ENCODE peak calls at places on chromosomes 4 and X, in eight cellular contexts. T, W, P, R, Y, N, X and E are unnamed samples.

GRCh38 chrX:110321670-110322069 is 3.8 kb upstream of the AMMECR1 start:
- DNase-seq in T (no peak), W (no peak), P (no peak), R (no peak), Y (no peak), N (no peak), X (no peak), E (no peak)

GRCh38 chrX:39327255-39327654 is 526.0 kb downstream of the MID1IP1 start:
- DNase-seq in T (peak; percentile 4), W (no peak), P (no peak), R (no peak), Y (no peak), N (no peak), X (no peak), E (no peak)

GRCh38 chr4:144862221-144862620 is 216.3 kb downstream of the HHIP start:
- DNase-seq in T (no peak), W (no peak), P (no peak), R (no peak), Y (no peak), N (no peak), X (no peak), E (no peak)

GRCh38 chr4:11263208-11263607 is 165.5 kb downstream of the HS3ST1 start:
- DNase-seq in T (no peak), W (no peak), P (no peak), R (no peak), Y (no peak), N (no peak), X (no peak), E (no peak)

GRCh38 chr4:4384837-4385236 is 2.1 kb upstream of the NSG1 start:
- DNase-seq in T (peak; percentile 57), W (no peak), P (no peak), R (peak; percentile 45), Y (no peak), N (no peak), X (peak; percentile 21), E (no peak)

GRCh38 chr4:103168993-103169392 is 29.1 kb downstream of the CENPE start:
- DNase-seq in T (no peak), W (no peak), P (no peak), R (no peak), Y (no peak), N (no peak), X (no peak), E (no peak)

GRCh38 chr4:53132117-53132889 is 233.6 kb downstream of the SCFD2 start:
- DNase-seq in T (no peak), W (no peak), P (no peak), R (no peak), Y (no peak), N (no peak), X (no peak), E (no peak)

GRCh38 chr4:75736862-75737261 is 12.5 kb downstream of the USO1 start:
- DNase-seq in T (no peak), W (no peak), P (no peak), R (no peak), Y (no peak), N (no peak), X (no peak), E (no peak)

GRCh38 chr4:71300964-71301363 is 37.9 kb upstream of the SLC4A4 start:
- DNase-seq in T (peak; percentile 0), W (no peak), P (no peak), R (no peak), Y (no peak), N (peak; percentile 59), X (no peak), E (peak; percentile 42)

GRCh38 chr4:121011780-121012340 is 60.5 kb downstream of the NDNF start:
- DNase-seq in T (no peak), W (no peak), P (no peak), R (no peak), Y (no peak), N (no peak), X (no peak), E (no peak)

GRCh38 chrX:99353412-99353811 is 1056.7 kb downstream of the PCDH19 start:
- DNase-seq in T (no peak), W (no peak), P (no peak), R (peak; percentile 20), Y (no peak), N (peak; percentile 10), X (no peak), E (no peak)

GRCh38 chrX:99348256-99348655 is 1061.8 kb downstream of the PCDH19 start:
- DNase-seq in T (no peak), W (no peak), P (no peak), R (no peak), Y (no peak), N (no peak), X (peak; percentile 54), E (no peak)
- H3K4me3 ChIP-seq in T (no peak overlapping the region), W (no peak overlapping the region), P (no peak overlapping the region), R (no peak overlapping the region), Y (no peak overlapping the region), N (no peak overlapping the region), X (no peak overlapping the region), E (no peak overlapping the region)

DNA sequence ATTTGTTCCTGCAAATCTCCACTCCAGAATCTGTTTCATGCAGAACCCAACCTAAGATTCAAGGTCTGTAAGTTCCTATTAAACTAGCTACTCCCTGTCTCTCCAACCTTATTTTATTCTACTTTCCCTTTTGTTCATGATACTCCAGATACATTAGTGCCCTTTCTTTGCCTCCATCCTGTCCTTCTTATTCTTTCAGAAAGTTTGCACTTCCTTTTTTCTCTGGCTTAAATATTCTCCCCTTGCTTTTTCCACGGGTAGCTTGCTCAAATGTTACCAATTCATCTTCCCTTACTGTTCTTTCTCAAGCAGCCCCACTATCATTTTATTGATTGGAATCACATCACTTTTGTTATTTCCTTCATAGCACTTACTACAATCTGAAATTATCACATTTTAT is 72.1 kb downstream of the CAMK2D start:
- DNase-seq in T (no peak), W (no peak), P (no peak), R (no peak), Y (no peak), N (no peak), X (no peak), E (no peak)
- H3K4me1 ChIP-seq in T (peaks cover 25% of the 10 kb centered on the region), W (peaks cover 8% of the 10 kb centered on the region), P (peaks cover 7% of the 10 kb centered on the region), R (peaks cover 13% of the 10 kb centered on the region), Y (peaks cover 7% of the 10 kb centered on the region), N (peaks cover 14% of the 10 kb centered on the region), X (peaks cover 4% of the 10 kb centered on the region), E (no peaks in the 10 kb centered on the region)

GRCh38 chrX:30570505-30570904 is 7.1 kb downstream of the TASL start:
- DNase-seq in T (peak; percentile 41), W (no peak), P (no peak), R (peak; percentile 49), Y (no peak), N (no peak), X (no peak), E (no peak)
- TF ChIP-seq CTCF in T (peak; percentile 63), W (peak; percentile 53), P (peak; percentile 44), R (peak; percentile 37), Y (peak; percentile 57), N (peak; percentile 36), X (peak; percentile 19), E (peak; percentile 61)

DNA sequence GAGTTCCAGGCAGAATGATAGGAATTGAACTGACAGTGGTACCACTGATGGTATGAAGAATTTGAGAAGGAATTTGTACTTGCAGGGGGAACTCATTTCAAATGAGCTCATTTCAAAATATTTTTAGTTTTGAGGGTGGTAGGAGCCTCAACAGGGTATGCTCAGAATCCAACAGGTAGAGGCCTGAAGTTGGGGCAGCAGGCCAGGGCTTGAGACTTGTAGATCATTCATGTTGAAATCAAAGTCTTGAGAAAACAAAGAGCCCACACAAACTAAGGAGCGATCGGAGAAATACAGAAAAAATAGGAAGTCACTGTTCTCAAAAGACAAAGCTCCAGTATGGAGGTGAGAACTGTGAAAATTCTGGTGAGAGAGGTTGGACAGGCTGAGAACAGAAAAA is 1.0 kb upstream of the SLC9A6 start:
- DNase-seq in T (no peak), W (no peak), P (no peak), R (no peak), Y (no peak), N (no peak), X (no peak), E (no peak)
- H3K4me3 ChIP-seq in T (no peak overlapping the region), W (peak overlapping the region; percentile 66), P (peak overlapping the region; percentile 78), R (no peak overlapping the region), Y (peak overlapping the region; percentile 88), N (no peak overlapping the region), X (peak overlapping the region; percentile 81), E (no peak overlapping the region)

GRCh38 chr4:13577660-13578059 is 33.4 kb upstream of the NKX3-2 start:
- DNase-seq in T (no peak), W (no peak), P (no peak), R (no peak), Y (no peak), N (no peak), X (no peak), E (no peak)
- H3K4me1 ChIP-seq in T (no peaks in the 10 kb centered on the region), W (no peaks in the 10 kb centered on the region), P (no peaks in the 10 kb centered on the region), R (no peaks in the 10 kb centered on the region), Y (no peaks in the 10 kb centered on the region), N (no peaks in the 10 kb centered on the region), X (no peaks in the 10 kb centered on the region), E (no peaks in the 10 kb centered on the region)

DNA sequence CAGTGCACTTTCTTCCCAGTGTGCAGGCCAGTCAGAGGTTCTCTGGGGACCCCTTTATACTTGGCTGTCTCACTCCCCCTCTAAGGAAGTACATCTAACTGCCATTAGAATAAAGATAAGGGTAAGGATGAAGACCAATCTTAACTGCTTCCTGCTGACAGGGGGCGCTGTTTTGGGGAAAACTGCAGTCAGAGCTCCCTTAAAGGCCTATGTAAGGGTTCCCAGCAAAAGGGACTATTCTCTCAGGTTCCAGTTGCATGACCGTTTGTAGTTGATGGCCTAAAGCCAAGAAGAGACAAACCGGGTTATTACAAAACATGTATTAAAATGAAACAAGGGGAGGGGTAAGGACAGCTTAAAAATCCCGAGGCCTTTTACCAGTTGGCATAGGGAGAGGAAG is 115.6 kb upstream of the SPIN4 start:
- DNase-seq in T (no peak), W (no peak), P (no peak), R (no peak), Y (no peak), N (no peak), X (no peak), E (no peak)
- TF ChIP-seq CTCF in T (no peak), W (no peak), P (no peak), R (no peak), Y (no peak), N (no peak), X (no peak), E (no peak)

DNA sequence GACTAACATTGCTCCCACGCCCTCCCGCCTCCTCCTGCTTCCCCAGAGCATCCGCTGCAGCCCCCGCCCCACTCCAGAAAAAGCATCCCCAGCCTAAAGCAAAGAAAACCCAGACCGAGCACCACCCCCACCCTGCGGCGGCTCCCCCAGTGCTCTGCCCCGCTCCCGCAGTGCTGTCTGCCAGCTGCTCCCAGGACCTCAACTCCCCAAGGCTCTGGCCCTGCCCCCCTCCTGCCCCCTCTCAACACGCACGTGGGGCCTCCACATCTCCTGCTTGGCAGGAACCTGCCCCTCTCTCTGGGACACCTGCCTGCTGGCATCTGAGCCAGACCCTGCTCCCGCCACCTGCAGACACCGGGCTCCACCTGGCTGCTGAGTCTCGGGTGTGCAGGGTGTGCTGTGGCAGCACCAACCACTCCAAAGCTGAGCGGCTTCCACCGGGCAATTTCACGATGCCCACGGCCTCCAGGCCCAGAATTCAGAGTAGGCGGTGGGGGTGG is 79.4 kb downstream of the FAM53A start:
- DNase-seq in T (no peak), W (peak; percentile 68), P (peak; percentile 48), R (no peak), Y (no peak), N (peak; percentile 35), X (no peak), E (peak; percentile 61)
- H3K4me3 ChIP-seq in T (no peak overlapping the region), W (no peak overlapping the region), P (no peak overlapping the region), R (no peak overlapping the region), Y (no peak overlapping the region), N (no peak overlapping the region), X (no peak overlapping the region), E (no peak overlapping the region)